ENCODE peak calls at places on chromosomes 4 and X, in seven cellular contexts. A, J, K, N, P, Q and C are unnamed samples.

GRCh38 chr4:10115657-10116624 is 658 bp downstream of the WDR1 start:
- DNase-seq in A (peak), J (peak), Q (peak), K (peak), P (no peak), N (peak), C (peak)

GRCh38 chr4:119490335-119490734 is 138.3 kb downstream of the PDE5A start:
- DNase-seq in K (peak), J (peak), N (peak), Q (peak), A (no peak), P (no peak), C (no peak)

GRCh38 chr4:107213880-107214279 is 177.8 kb upstream of the DKK2 start:
- DNase-seq in N (no peak), P (no peak), Q (no peak), A (no peak), J (peak), K (no peak), C (no peak)

GRCh38 chr4:143616771-143617170 is 83.7 kb downstream of the FREM3 start:
- DNase-seq in N (no peak), Q (no peak), K (peak), P (peak), J (peak), A (no peak), C (no peak)

GRCh38 chrX:71400710-71401109 is 34.6 kb downstream of the TAF1 start:
- DNase-seq in N (no peak), A (no peak), Q (no peak), J (no peak), K (no peak), P (no peak), C (no peak)

GRCh38 chrX:78944351-78944750 is 840 bp upstream of the P2RY10 start:
- DNase-seq in Q (no peak), N (no peak), J (no peak), K (no peak), A (no peak), P (no peak), C (no peak)

GRCh38 chrX:20029728-20030127 is 38.9 kb upstream of the BCLAF3 start:
- DNase-seq in K (peak), A (no peak), P (no peak), N (no peak), Q (no peak), J (no peak), C (peak)

GRCh38 chr4:37767546-37767945 is 58.9 kb upstream of the PGM2 start:
- DNase-seq in Q (no peak), A (no peak), J (peak), K (peak), N (no peak), P (no peak), C (no peak)

GRCh38 chr4:166886708-166887107 is 347.6 kb downstream of the SPOCK3 start:
- DNase-seq in K (no peak), Q (no peak), P (no peak), A (no peak), N (no peak), J (no peak), C (no peak)

GRCh38 chr4:102263024-102263787 is 82.1 kb downstream of the SLC39A8 start:
- DNase-seq in Q (peak), J (peak), K (peak), P (peak), A (no peak), N (no peak), C (peak)

GRCh38 chr4:187999406-187999932 is 3.9 kb downstream of the ZFP42 start:
- DNase-seq in N (no peak), P (no peak), Q (no peak), K (peak), J (no peak), A (no peak), C (no peak)

GRCh38 chrX:68234171-68234910 is 199.0 kb downstream of the OPHN1 start:
- DNase-seq in K (no peak), N (peak), Q (peak), J (no peak), P (no peak), A (no peak), C (no peak)

GRCh38 chrX:68238568-68238967 is 194.7 kb downstream of the OPHN1 start:
- DNase-seq in A (no peak), P (no peak), Q (peak), N (peak), J (no peak), K (peak), C (no peak)
- TF ChIP-seq CTCF in A (peak), P (peak), Q (peak), N (peak), J (peak), K (peak), C (peak)

GRCh38 chrX:75335127-75335458 is 61.2 kb downstream of the UPRT start:
- DNase-seq in P (no peak), Q (no peak), N (no peak), A (no peak), J (no peak), K (no peak), C (no peak)

GRCh38 chrX:75337525-75337924 is 63.6 kb downstream of the UPRT start:
- DNase-seq in P (no peak), N (no peak), A (no peak), Q (no peak), K (no peak), J (no peak), C (no peak)
- TF ChIP-seq CTCF in P (no peak), N (no peak), A (no peak), Q (no peak), K (no peak), J (no peak), C (no peak)

GRCh38 chr4:163755013-163755412 is 260.5 kb downstream of the TMA16 start:
- DNase-seq in K (peak), A (no peak), J (peak), P (peak), N (no peak), Q (peak), C (no peak)
- TF ChIP-seq CTCF in K (peak), A (peak), J (peak), P (peak), N (no peak), Q (peak), C (peak)

GRCh38 chr4:17468638-17469221 is 43.2 kb downstream of the QDPR start:
- DNase-seq in A (no peak), K (peak), J (peak), Q (peak), P (peak), N (peak), C (no peak)
- TF ChIP-seq CTCF in A (peak), K (peak), J (peak), Q (peak), P (peak), N (peak), C (peak)

DNA sequence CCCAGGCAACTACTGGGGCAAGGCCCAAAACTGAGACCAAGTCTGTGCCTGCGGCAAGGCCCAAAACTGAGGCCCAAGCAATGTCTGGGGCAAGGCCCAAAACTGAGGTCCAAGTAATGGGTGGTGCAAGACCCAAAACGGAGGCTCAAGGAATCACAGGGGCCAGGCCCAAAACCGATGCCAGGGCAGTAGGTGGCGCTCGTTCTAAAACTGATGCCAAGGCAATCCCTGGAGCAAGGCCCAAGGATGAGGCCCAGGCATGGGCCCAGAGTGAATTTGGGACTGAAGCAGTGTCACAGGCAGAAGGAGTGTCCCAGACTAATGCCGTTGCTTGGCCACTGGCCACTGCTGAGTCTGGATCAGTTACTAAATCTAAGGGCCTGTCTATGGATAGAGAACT is 2.7 kb downstream of the GPRASP2 start:
- DNase-seq in Q (no peak), J (no peak), A (no peak), N (peak), P (no peak), K (no peak), C (no peak)
- TF ChIP-seq CTCF in Q (no peak), J (no peak), A (no peak), N (no peak), P (no peak), K (no peak), C (no peak)